ENCODE peak calls at places on chromosomes 1 and 21, in four cellular contexts. One of them, this sample, is unnamed.
A peak's percentile ranks its signal among the peaks of the same experiment; 100 is the strongest.

GRCh38 chr1:243841507-243841906 is 8.5 kb downstream of the AKT3 start:
- DNase-seq in foreskin fibroblast: peak; percentile 48
- DNase-seq in colonic mucosa: no peak
- DNase-seq in RWPE1: no peak
- DNase-seq in this sample: no peak

GRCh38 chr1:228315945-228316588 is 90.6 kb downstream of the TRIM11 start:
- DNase-seq in colonic mucosa: no peak
- DNase-seq in RWPE1: no peak
- DNase-seq in foreskin fibroblast: no peak
- DNase-seq in this sample: no peak

GRCh38 chr1:246068113-246068512 is 439.0 kb downstream of the SMYD3 start:
- DNase-seq in colonic mucosa: no peak
- DNase-seq in foreskin fibroblast: no peak
- DNase-seq in RWPE1: no peak
- DNase-seq in this sample: no peak

GRCh38 chr1:207933205-207933800 is 22.4 kb upstream of the CD34 start:
- DNase-seq in colonic mucosa: no peak
- DNase-seq in foreskin fibroblast: no peak
- DNase-seq in RWPE1: no peak
- DNase-seq in this sample: no peak

GRCh38 chr1:154923695-154924094 is 12.8 kb downstream of the PMVK start:
- DNase-seq in RWPE1: no peak
- DNase-seq in colonic mucosa: no peak
- DNase-seq in foreskin fibroblast: no peak
- DNase-seq in this sample: no peak

GRCh38 chr1:206032356-206033140 is 8.9 kb upstream of the CTSE start:
- DNase-seq in colonic mucosa: no peak
- DNase-seq in RWPE1: no peak
- DNase-seq in foreskin fibroblast: no peak
- DNase-seq in this sample: no peak

GRCh38 chr1:180169641-180170155 is 15.0 kb downstream of the QSOX1 start:
- DNase-seq in foreskin fibroblast: no peak
- DNase-seq in RWPE1: no peak
- DNase-seq in colonic mucosa: peak; percentile 44
- DNase-seq in this sample: no peak

GRCh38 chr1:204983121-204983520 is 59.9 kb upstream of the CNTN2 start:
- DNase-seq in colonic mucosa: no peak
- DNase-seq in RWPE1: no peak
- DNase-seq in foreskin fibroblast: no peak
- DNase-seq in this sample: no peak

GRCh38 chr1:201015551-201016091 is 7.9 kb downstream of the KIF21B start:
- DNase-seq in RWPE1: no peak
- DNase-seq in foreskin fibroblast: no peak
- DNase-seq in colonic mucosa: no peak
- DNase-seq in this sample: no peak

GRCh38 chr1:214362188-214362882 is 81.4 kb downstream of the SMYD2 start:
- DNase-seq in colonic mucosa: no peak
- DNase-seq in RWPE1: no peak
- DNase-seq in foreskin fibroblast: peak; percentile 24
- DNase-seq in this sample: no peak

GRCh38 chr1:41751804-41752513 is 166.8 kb downstream of the HIVEP3 start:
- DNase-seq in colonic mucosa: no peak
- DNase-seq in foreskin fibroblast: peak; percentile 76
- DNase-seq in RWPE1: no peak
- DNase-seq in this sample: no peak

GRCh38 chr1:246078126-246078887 is 428.8 kb downstream of the SMYD3 start:
- DNase-seq in colonic mucosa: no peak
- DNase-seq in foreskin fibroblast: no peak
- DNase-seq in RWPE1: no peak
- DNase-seq in this sample: no peak

GRCh38 chr1:24857528-24858133 is 72.4 kb downstream of the RUNX3 start:
- DNase-seq in RWPE1: no peak
- DNase-seq in colonic mucosa: no peak
- DNase-seq in foreskin fibroblast: no peak
- DNase-seq in this sample: no peak

GRCh38 chr1:1136547-1137230 is 20.8 kb upstream of the C1orf159 start:
- DNase-seq in RWPE1: no peak
- DNase-seq in foreskin fibroblast: no peak
- DNase-seq in colonic mucosa: peak; percentile 91
- DNase-seq in this sample: no peak

GRCh38 chr1:155801149-155801548 is 55.9 kb downstream of the GON4L start:
- DNase-seq in foreskin fibroblast: peak; percentile 15
- DNase-seq in RWPE1: peak; percentile 36
- DNase-seq in colonic mucosa: no peak
- DNase-seq in this sample: peak; percentile 3

GRCh38 chr1:171127481-171127880 is 36.8 kb downstream of the FMO3 start:
- DNase-seq in foreskin fibroblast: peak; percentile 63
- DNase-seq in RWPE1: no peak
- DNase-seq in colonic mucosa: no peak
- DNase-seq in this sample: peak; percentile 76

GRCh38 chr1:77889671-77890070 is 1.2 kb downstream of the NEXN start:
- DNase-seq in foreskin fibroblast: peak; percentile 71
- DNase-seq in colonic mucosa: no peak
- DNase-seq in RWPE1: peak; percentile 74
- DNase-seq in this sample: peak; percentile 30

GRCh38 chr21:17732306-17732705 is 86.8 kb downstream of the C21orf91 start:
- DNase-seq in foreskin fibroblast: no peak
- DNase-seq in RWPE1: no peak
- DNase-seq in colonic mucosa: no peak
- DNase-seq in this sample: no peak

GRCh38 chr1:30609336-30610280 is 113.8 kb downstream of the MATN1 start:
- DNase-seq in RWPE1: no peak
- DNase-seq in colonic mucosa: no peak
- DNase-seq in foreskin fibroblast: no peak
- DNase-seq in this sample: no peak

GRCh38 chr1:205963352-205963751 is 20.1 kb upstream of the SLC26A9 start:
- DNase-seq in colonic mucosa: no peak
- DNase-seq in foreskin fibroblast: peak; percentile 60
- DNase-seq in RWPE1: peak; percentile 78
- DNase-seq in this sample: no peak

DNA sequence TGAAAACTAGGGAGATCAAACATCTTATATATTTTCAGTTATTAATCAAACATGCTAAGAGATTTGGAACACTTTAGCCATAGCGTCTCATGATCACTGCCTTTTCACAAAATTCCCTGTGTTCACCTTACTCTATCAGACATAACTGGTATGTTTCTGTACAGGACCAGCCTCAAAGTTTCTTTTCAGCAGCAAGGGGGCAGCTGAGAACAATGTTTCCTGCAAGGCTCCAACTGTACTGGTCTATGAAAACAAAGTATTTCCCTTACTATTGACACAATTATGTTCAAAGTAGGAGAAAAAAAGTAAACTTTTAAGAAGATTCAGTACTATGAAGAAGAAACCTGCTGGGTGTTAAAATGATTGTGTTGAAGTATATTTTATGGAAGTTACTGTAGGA is 98.5 kb downstream of the ATF6 start:
- DNase-seq in colonic mucosa: no peak
- DNase-seq in RWPE1: no peak
- DNase-seq in foreskin fibroblast: peak; percentile 24
- DNase-seq in this sample: no peak
- TF ChIP-seq CTCF in colonic mucosa: no peak
- TF ChIP-seq CTCF in RWPE1: no peak
- TF ChIP-seq CTCF in foreskin fibroblast: peak; percentile 39
- TF ChIP-seq CTCF in this sample: peak; percentile 59

GRCh38 chr1:211517006-211517405 is 25.0 kb upstream of the RD3 start:
- DNase-seq in RWPE1: no peak
- DNase-seq in colonic mucosa: peak; percentile 85
- DNase-seq in foreskin fibroblast: no peak
- DNase-seq in this sample: no peak
- TF ChIP-seq CTCF in RWPE1: no peak
- TF ChIP-seq CTCF in colonic mucosa: no peak
- TF ChIP-seq CTCF in foreskin fibroblast: no peak
- TF ChIP-seq CTCF in this sample: no peak

GRCh38 chr1:235954306-235955283 is 87.9 kb upstream of the LYST start:
- DNase-seq in foreskin fibroblast: no peak
- DNase-seq in colonic mucosa: peak; percentile 62
- DNase-seq in RWPE1: no peak
- DNase-seq in this sample: no peak
- TF ChIP-seq CTCF in foreskin fibroblast: no peak
- TF ChIP-seq CTCF in colonic mucosa: no peak
- TF ChIP-seq CTCF in RWPE1: no peak
- TF ChIP-seq CTCF in this sample: no peak

DNA sequence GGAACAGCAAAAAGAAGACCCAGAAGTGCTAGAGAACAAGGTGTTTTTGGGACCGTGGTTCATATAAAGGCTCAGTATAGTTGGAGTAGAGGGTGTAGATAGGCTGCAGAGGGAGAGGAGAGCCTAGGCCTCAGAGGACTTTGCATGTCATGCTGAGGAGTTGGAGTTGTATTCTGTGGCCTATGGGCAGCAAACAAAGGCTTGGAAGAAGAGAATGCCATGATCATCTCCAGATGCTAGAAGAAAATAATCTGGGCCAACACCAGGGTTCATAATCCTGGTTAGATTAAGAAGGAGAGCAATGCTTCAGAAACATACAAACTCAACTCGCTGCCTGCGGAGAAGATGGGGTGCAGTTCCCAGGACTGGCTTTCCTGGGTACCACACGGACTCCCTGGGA is 262.8 kb upstream of the USP24 start:
- DNase-seq in RWPE1: no peak
- DNase-seq in foreskin fibroblast: no peak
- DNase-seq in colonic mucosa: no peak
- DNase-seq in this sample: no peak
- TF ChIP-seq CTCF in RWPE1: no peak
- TF ChIP-seq CTCF in foreskin fibroblast: no peak
- TF ChIP-seq CTCF in colonic mucosa: no peak
- TF ChIP-seq CTCF in this sample: no peak

GRCh38 chr1:117707371-117707770 is 101.5 kb downstream of the TENT5C start:
- DNase-seq in RWPE1: no peak
- DNase-seq in colonic mucosa: no peak
- DNase-seq in foreskin fibroblast: no peak
- DNase-seq in this sample: no peak

GRCh38 chr1:117709398-117709797 is 103.5 kb downstream of the TENT5C start:
- DNase-seq in foreskin fibroblast: no peak
- DNase-seq in RWPE1: no peak
- DNase-seq in colonic mucosa: no peak
- DNase-seq in this sample: no peak

GRCh38 chr1:117708323-117709288 is 102.8 kb downstream of the TENT5C start:
- DNase-seq in RWPE1: no peak
- DNase-seq in foreskin fibroblast: no peak
- DNase-seq in colonic mucosa: no peak
- DNase-seq in this sample: no peak

GRCh38 chr1:117710710-117711109 is 104.9 kb downstream of the TENT5C start:
- DNase-seq in RWPE1: no peak
- DNase-seq in foreskin fibroblast: no peak
- DNase-seq in colonic mucosa: no peak
- DNase-seq in this sample: no peak

DNA sequence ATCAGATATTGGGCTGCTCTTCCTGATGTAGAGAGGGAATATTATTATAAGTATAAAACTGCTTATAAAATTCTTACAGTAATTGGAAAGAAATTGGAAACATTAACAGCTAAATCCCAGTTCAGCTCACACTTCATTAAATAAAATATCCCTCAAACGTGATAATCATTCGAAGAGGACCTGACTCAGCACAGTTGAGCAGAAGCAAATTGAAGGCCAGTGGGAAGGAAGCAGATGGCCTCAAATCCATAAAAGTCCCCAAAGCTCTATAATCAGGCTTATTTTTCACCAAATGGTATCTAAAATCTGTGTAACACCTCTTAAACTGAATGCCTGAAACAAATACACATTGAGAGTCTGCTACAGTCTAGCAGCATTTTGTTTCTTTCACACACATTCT is 106.8 kb downstream of the TENT5C start:
- DNase-seq in RWPE1: no peak
- DNase-seq in foreskin fibroblast: no peak
- DNase-seq in colonic mucosa: no peak
- DNase-seq in this sample: no peak
- TF ChIP-seq CTCF in RWPE1: no peak
- TF ChIP-seq CTCF in foreskin fibroblast: no peak
- TF ChIP-seq CTCF in colonic mucosa: no peak
- TF ChIP-seq CTCF in this sample: no peak

DNA sequence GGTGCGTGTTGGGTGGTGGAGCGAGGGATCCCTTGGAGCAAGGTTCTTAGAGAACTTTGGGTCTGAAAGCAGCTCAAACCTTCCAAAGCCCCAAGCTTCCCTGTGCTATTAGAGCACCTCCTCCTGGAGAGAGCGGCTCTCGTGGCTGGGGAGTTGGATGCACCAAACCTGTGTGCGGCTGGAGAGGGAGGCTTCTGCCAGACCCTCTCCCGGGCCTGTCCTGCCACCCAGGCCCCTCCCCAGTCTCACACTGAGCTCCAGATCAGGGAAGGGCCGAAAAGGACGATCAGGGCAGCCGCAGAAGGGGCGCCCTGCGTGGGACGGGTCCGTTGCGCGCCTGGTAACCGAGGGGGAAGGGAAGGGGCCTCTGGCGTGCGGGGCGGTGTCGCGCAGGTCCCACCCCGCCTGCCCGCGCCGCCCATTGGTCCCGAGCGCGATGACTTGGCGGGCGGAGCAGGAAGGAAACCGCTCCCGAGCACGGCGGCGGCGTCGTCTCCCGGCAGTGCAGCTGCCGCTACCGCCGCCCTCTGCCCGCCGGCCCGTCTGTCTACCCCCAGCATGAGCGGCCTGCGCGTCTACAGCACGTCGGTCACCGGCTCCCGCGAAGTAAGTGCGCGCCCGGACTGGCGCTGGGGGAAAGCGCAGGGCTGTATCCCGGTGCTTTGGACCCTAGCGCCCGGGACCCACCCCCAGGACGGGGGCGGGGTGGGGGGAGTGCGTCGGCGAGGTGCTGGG is at the start of gene SH3BGRL3:
- DNase-seq in foreskin fibroblast: peak; percentile 90
- DNase-seq in RWPE1: peak; percentile 85
- DNase-seq in colonic mucosa: peak; percentile 91
- DNase-seq in this sample: peak; percentile 44
- TF ChIP-seq CTCF in foreskin fibroblast: peak; percentile 59
- TF ChIP-seq CTCF in RWPE1: peak; percentile 70
- TF ChIP-seq CTCF in colonic mucosa: no peak
- TF ChIP-seq CTCF in this sample: peak; percentile 70

GRCh38 chr1:62962794-62963776 is 179.2 kb downstream of the ATG4C start:
- DNase-seq in foreskin fibroblast: peak; percentile 18
- DNase-seq in RWPE1: peak; percentile 11
- DNase-seq in colonic mucosa: peak; percentile 43
- DNase-seq in this sample: peak; percentile 1
- TF ChIP-seq CTCF in foreskin fibroblast: peak; percentile 41
- TF ChIP-seq CTCF in RWPE1: no peak
- TF ChIP-seq CTCF in colonic mucosa: peak; percentile 44
- TF ChIP-seq CTCF in this sample: peak; percentile 56

DNA sequence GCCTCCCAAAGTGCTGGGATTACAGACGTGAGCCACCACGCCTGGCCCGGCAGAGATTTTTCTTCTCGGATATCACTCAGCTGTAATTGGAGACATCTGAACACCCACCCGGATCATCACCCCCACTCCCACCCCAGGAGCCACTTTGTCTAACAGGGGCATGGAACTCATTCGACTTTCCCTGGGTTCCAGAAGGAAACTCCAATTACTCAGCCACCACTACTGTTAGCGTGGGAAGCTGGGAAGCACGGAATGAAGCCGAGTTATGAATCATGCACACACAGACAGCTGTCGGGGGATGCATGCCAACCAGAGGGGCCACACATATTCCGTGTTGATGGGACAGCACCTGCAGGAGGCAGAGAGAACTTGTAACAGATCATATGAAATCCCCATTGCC is 85.2 kb downstream of the HLCS start:
- DNase-seq in foreskin fibroblast: no peak
- DNase-seq in colonic mucosa: no peak
- DNase-seq in RWPE1: no peak
- DNase-seq in this sample: no peak
- TF ChIP-seq CTCF in foreskin fibroblast: no peak
- TF ChIP-seq CTCF in colonic mucosa: no peak
- TF ChIP-seq CTCF in RWPE1: no peak
- TF ChIP-seq CTCF in this sample: no peak

This sample was measured in AG09319.